ENCODE peak calls at places on chromosome 16, in ten cellular contexts. One of them, this sample, is unnamed.

GRCh38 chr16:77971306-77972131 is 50.8 kb upstream of the CLEC3A start:
- DNase-seq in uterus: peak; percentile 57
- DNase-seq in nephron progenitor cell: peak; percentile 90
- DNase-seq in NCI-H2029 treated with DMSO at 0.1 percent for 48 hours: peak; percentile 50
- DNase-seq in choroid plexus epithelial cell: peak; percentile 85
- DNase-seq in CD4-positive, alpha-beta T cell: peak; percentile 80
- DNase-seq in WERI-Rb-1: peak; percentile 83
- DNase-seq in GM23248: peak; percentile 85
- DNase-seq in anterior cingulate cortex: peak; percentile 62
- DNase-seq in activated CD8-positive, alpha-beta memory T cell treated with anti-CD3 and anti-CD28 coated beads for 48 hours: peak; percentile 53
- DNase-seq in this sample: peak; percentile 77

GRCh38 chr16:17887963-17888362 is 417.2 kb upstream of the XYLT1 start:
- DNase-seq in nephron progenitor cell: no peak
- DNase-seq in uterus: no peak
- DNase-seq in NCI-H2029 treated with DMSO at 0.1 percent for 48 hours: no peak
- DNase-seq in GM23248: peak; percentile 28
- DNase-seq in WERI-Rb-1: no peak
- DNase-seq in activated CD8-positive, alpha-beta memory T cell treated with anti-CD3 and anti-CD28 coated beads for 48 hours: no peak
- DNase-seq in CD4-positive, alpha-beta T cell: no peak
- DNase-seq in anterior cingulate cortex: no peak
- DNase-seq in choroid plexus epithelial cell: no peak
- DNase-seq in this sample: no peak

GRCh38 chr16:1333149-1333812 is at the start of gene BAIAP3:
- DNase-seq in activated CD8-positive, alpha-beta memory T cell treated with anti-CD3 and anti-CD28 coated beads for 48 hours: no peak
- DNase-seq in choroid plexus epithelial cell: peak; percentile 24
- DNase-seq in NCI-H2029 treated with DMSO at 0.1 percent for 48 hours: no peak
- DNase-seq in GM23248: peak; percentile 75
- DNase-seq in uterus: no peak
- DNase-seq in nephron progenitor cell: peak; percentile 77
- DNase-seq in CD4-positive, alpha-beta T cell: peak; percentile 60
- DNase-seq in WERI-Rb-1: no peak
- DNase-seq in anterior cingulate cortex: peak; percentile 31
- DNase-seq in this sample: no peak

GRCh38 chr16:12661656-12662172 is 142.0 kb downstream of the CPPED1 start:
- DNase-seq in NCI-H2029 treated with DMSO at 0.1 percent for 48 hours: no peak
- DNase-seq in GM23248: peak; percentile 44
- DNase-seq in anterior cingulate cortex: no peak
- DNase-seq in CD4-positive, alpha-beta T cell: no peak
- DNase-seq in choroid plexus epithelial cell: peak; percentile 26
- DNase-seq in WERI-Rb-1: peak; percentile 89
- DNase-seq in uterus: no peak
- DNase-seq in nephron progenitor cell: peak; percentile 84
- DNase-seq in activated CD8-positive, alpha-beta memory T cell treated with anti-CD3 and anti-CD28 coated beads for 48 hours: no peak
- DNase-seq in this sample: peak; percentile 93

GRCh38 chr16:56269824-56270684 is 78.8 kb downstream of the GNAO1 start:
- DNase-seq in choroid plexus epithelial cell: peak; percentile 72
- DNase-seq in uterus: no peak
- DNase-seq in GM23248: peak; percentile 67
- DNase-seq in NCI-H2029 treated with DMSO at 0.1 percent for 48 hours: peak; percentile 28
- DNase-seq in WERI-Rb-1: peak; percentile 30
- DNase-seq in CD4-positive, alpha-beta T cell: no peak
- DNase-seq in activated CD8-positive, alpha-beta memory T cell treated with anti-CD3 and anti-CD28 coated beads for 48 hours: no peak
- DNase-seq in nephron progenitor cell: peak; percentile 25
- DNase-seq in anterior cingulate cortex: peak; percentile 56
- DNase-seq in this sample: no peak

GRCh38 chr16:85173077-85173980 is 61.1 kb upstream of the CIBAR2 start:
- DNase-seq in activated CD8-positive, alpha-beta memory T cell treated with anti-CD3 and anti-CD28 coated beads for 48 hours: no peak
- DNase-seq in CD4-positive, alpha-beta T cell: no peak
- DNase-seq in choroid plexus epithelial cell: peak; percentile 85
- DNase-seq in WERI-Rb-1: peak; percentile 42
- DNase-seq in uterus: no peak
- DNase-seq in NCI-H2029 treated with DMSO at 0.1 percent for 48 hours: no peak
- DNase-seq in anterior cingulate cortex: no peak
- DNase-seq in nephron progenitor cell: no peak
- DNase-seq in GM23248: peak; percentile 98
- DNase-seq in this sample: peak; percentile 44

GRCh38 chr16:50297301-50298074 is 31.1 kb downstream of the ADCY7 start:
- DNase-seq in choroid plexus epithelial cell: no peak
- DNase-seq in anterior cingulate cortex: no peak
- DNase-seq in uterus: no peak
- DNase-seq in WERI-Rb-1: peak; percentile 97
- DNase-seq in NCI-H2029 treated with DMSO at 0.1 percent for 48 hours: no peak
- DNase-seq in nephron progenitor cell: no peak
- DNase-seq in CD4-positive, alpha-beta T cell: no peak
- DNase-seq in GM23248: no peak
- DNase-seq in activated CD8-positive, alpha-beta memory T cell treated with anti-CD3 and anti-CD28 coated beads for 48 hours: no peak
- DNase-seq in this sample: peak; percentile 97

GRCh38 chr16:83336630-83337029 is 471.1 kb upstream of the HSBP1 start:
- DNase-seq in anterior cingulate cortex: no peak
- DNase-seq in choroid plexus epithelial cell: peak; percentile 94
- DNase-seq in CD4-positive, alpha-beta T cell: no peak
- DNase-seq in uterus: no peak
- DNase-seq in GM23248: peak; percentile 82
- DNase-seq in nephron progenitor cell: no peak
- DNase-seq in activated CD8-positive, alpha-beta memory T cell treated with anti-CD3 and anti-CD28 coated beads for 48 hours: no peak
- DNase-seq in WERI-Rb-1: no peak
- DNase-seq in NCI-H2029 treated with DMSO at 0.1 percent for 48 hours: no peak
- DNase-seq in this sample: no peak

GRCh38 chr16:4372578-4373355 is 1.1 kb downstream of the VASN start:
- DNase-seq in uterus: peak; percentile 69
- DNase-seq in activated CD8-positive, alpha-beta memory T cell treated with anti-CD3 and anti-CD28 coated beads for 48 hours: no peak
- DNase-seq in anterior cingulate cortex: peak; percentile 41
- DNase-seq in NCI-H2029 treated with DMSO at 0.1 percent for 48 hours: peak; percentile 62
- DNase-seq in GM23248: peak; percentile 95
- DNase-seq in choroid plexus epithelial cell: no peak
- DNase-seq in WERI-Rb-1: no peak
- DNase-seq in CD4-positive, alpha-beta T cell: no peak
- DNase-seq in nephron progenitor cell: no peak
- DNase-seq in this sample: peak; percentile 56

GRCh38 chr16:51095890-51096626 is 55.0 kb downstream of the SALL1 start:
- DNase-seq in GM23248: no peak
- DNase-seq in WERI-Rb-1: no peak
- DNase-seq in choroid plexus epithelial cell: no peak
- DNase-seq in uterus: no peak
- DNase-seq in anterior cingulate cortex: no peak
- DNase-seq in NCI-H2029 treated with DMSO at 0.1 percent for 48 hours: no peak
- DNase-seq in activated CD8-positive, alpha-beta memory T cell treated with anti-CD3 and anti-CD28 coated beads for 48 hours: no peak
- DNase-seq in CD4-positive, alpha-beta T cell: no peak
- DNase-seq in nephron progenitor cell: no peak
- DNase-seq in this sample: no peak

GRCh38 chr16:19119564-19119963 is 5.8 kb downstream of the ITPRIPL2 start:
- DNase-seq in CD4-positive, alpha-beta T cell: no peak
- DNase-seq in anterior cingulate cortex: no peak
- DNase-seq in activated CD8-positive, alpha-beta memory T cell treated with anti-CD3 and anti-CD28 coated beads for 48 hours: no peak
- DNase-seq in nephron progenitor cell: no peak
- DNase-seq in WERI-Rb-1: no peak
- DNase-seq in choroid plexus epithelial cell: peak; percentile 90
- DNase-seq in NCI-H2029 treated with DMSO at 0.1 percent for 48 hours: no peak
- DNase-seq in uterus: no peak
- DNase-seq in GM23248: peak; percentile 94
- DNase-seq in this sample: no peak

GRCh38 chr16:47713225-47713595 is 252.1 kb downstream of the PHKB start:
- DNase-seq in anterior cingulate cortex: no peak
- DNase-seq in uterus: no peak
- DNase-seq in choroid plexus epithelial cell: peak; percentile 58
- DNase-seq in WERI-Rb-1: no peak
- DNase-seq in NCI-H2029 treated with DMSO at 0.1 percent for 48 hours: no peak
- DNase-seq in CD4-positive, alpha-beta T cell: no peak
- DNase-seq in nephron progenitor cell: no peak
- DNase-seq in GM23248: peak; percentile 67
- DNase-seq in activated CD8-positive, alpha-beta memory T cell treated with anti-CD3 and anti-CD28 coated beads for 48 hours: no peak
- DNase-seq in this sample: no peak

GRCh38 chr16:27636453-27637200 is 86.7 kb downstream of the KATNIP start:
- DNase-seq in activated CD8-positive, alpha-beta memory T cell treated with anti-CD3 and anti-CD28 coated beads for 48 hours: no peak
- DNase-seq in NCI-H2029 treated with DMSO at 0.1 percent for 48 hours: no peak
- DNase-seq in nephron progenitor cell: no peak
- DNase-seq in WERI-Rb-1: peak; percentile 64
- DNase-seq in anterior cingulate cortex: no peak
- DNase-seq in choroid plexus epithelial cell: no peak
- DNase-seq in uterus: no peak
- DNase-seq in CD4-positive, alpha-beta T cell: no peak
- DNase-seq in GM23248: no peak
- DNase-seq in this sample: peak; percentile 97

GRCh38 chr16:27108826-27109665 is 42.3 kb downstream of the C16orf82 start:
- DNase-seq in WERI-Rb-1: no peak
- DNase-seq in GM23248: no peak
- DNase-seq in anterior cingulate cortex: no peak
- DNase-seq in NCI-H2029 treated with DMSO at 0.1 percent for 48 hours: no peak
- DNase-seq in nephron progenitor cell: no peak
- DNase-seq in CD4-positive, alpha-beta T cell: no peak
- DNase-seq in activated CD8-positive, alpha-beta memory T cell treated with anti-CD3 and anti-CD28 coated beads for 48 hours: no peak
- DNase-seq in uterus: no peak
- DNase-seq in choroid plexus epithelial cell: no peak
- DNase-seq in this sample: no peak

GRCh38 chr16:87765473-87765775 is 362 bp downstream of the KLHDC4 start:
- DNase-seq in anterior cingulate cortex: no peak
- DNase-seq in choroid plexus epithelial cell: no peak
- DNase-seq in WERI-Rb-1: no peak
- DNase-seq in NCI-H2029 treated with DMSO at 0.1 percent for 48 hours: no peak
- DNase-seq in GM23248: peak; percentile 38
- DNase-seq in activated CD8-positive, alpha-beta memory T cell treated with anti-CD3 and anti-CD28 coated beads for 48 hours: no peak
- DNase-seq in uterus: no peak
- DNase-seq in nephron progenitor cell: no peak
- DNase-seq in CD4-positive, alpha-beta T cell: peak; percentile 46
- DNase-seq in this sample: no peak

GRCh38 chr16:11356573-11357331 is 11.5 kb downstream of the RMI2 start:
- DNase-seq in uterus: peak; percentile 64
- DNase-seq in NCI-H2029 treated with DMSO at 0.1 percent for 48 hours: no peak
- DNase-seq in CD4-positive, alpha-beta T cell: peak; percentile 64
- DNase-seq in GM23248: peak; percentile 77
- DNase-seq in anterior cingulate cortex: peak; percentile 22
- DNase-seq in choroid plexus epithelial cell: peak; percentile 70
- DNase-seq in WERI-Rb-1: peak; percentile 76
- DNase-seq in nephron progenitor cell: peak; percentile 70
- DNase-seq in activated CD8-positive, alpha-beta memory T cell treated with anti-CD3 and anti-CD28 coated beads for 48 hours: no peak
- DNase-seq in this sample: peak; percentile 59

GRCh38 chr16:3173892-3174617 is 13.9 kb upstream of the OR1F1 start:
- DNase-seq in CD4-positive, alpha-beta T cell: no peak
- DNase-seq in GM23248: peak; percentile 22
- DNase-seq in nephron progenitor cell: peak; percentile 74
- DNase-seq in anterior cingulate cortex: no peak
- DNase-seq in choroid plexus epithelial cell: no peak
- DNase-seq in activated CD8-positive, alpha-beta memory T cell treated with anti-CD3 and anti-CD28 coated beads for 48 hours: no peak
- DNase-seq in NCI-H2029 treated with DMSO at 0.1 percent for 48 hours: no peak
- DNase-seq in uterus: no peak
- DNase-seq in WERI-Rb-1: peak; percentile 87
- DNase-seq in this sample: no peak

GRCh38 chr16:57941016-57941656 is 29.8 kb downstream of the CNGB1 start:
- DNase-seq in GM23248: peak; percentile 67
- DNase-seq in uterus: no peak
- DNase-seq in NCI-H2029 treated with DMSO at 0.1 percent for 48 hours: peak; percentile 1
- DNase-seq in activated CD8-positive, alpha-beta memory T cell treated with anti-CD3 and anti-CD28 coated beads for 48 hours: no peak
- DNase-seq in WERI-Rb-1: no peak
- DNase-seq in nephron progenitor cell: no peak
- DNase-seq in anterior cingulate cortex: peak; percentile 46
- DNase-seq in choroid plexus epithelial cell: no peak
- DNase-seq in CD4-positive, alpha-beta T cell: no peak
- DNase-seq in this sample: no peak

GRCh38 chr16:56265184-56265583 is 73.9 kb downstream of the GNAO1 start:
- DNase-seq in CD4-positive, alpha-beta T cell: no peak
- DNase-seq in GM23248: no peak
- DNase-seq in anterior cingulate cortex: no peak
- DNase-seq in WERI-Rb-1: no peak
- DNase-seq in choroid plexus epithelial cell: no peak
- DNase-seq in uterus: no peak
- DNase-seq in activated CD8-positive, alpha-beta memory T cell treated with anti-CD3 and anti-CD28 coated beads for 48 hours: no peak
- DNase-seq in nephron progenitor cell: no peak
- DNase-seq in NCI-H2029 treated with DMSO at 0.1 percent for 48 hours: no peak
- DNase-seq in this sample: no peak

GRCh38 chr16:11624645-11625607 is 38.2 kb upstream of the LITAF start:
- DNase-seq in activated CD8-positive, alpha-beta memory T cell treated with anti-CD3 and anti-CD28 coated beads for 48 hours: no peak
- DNase-seq in choroid plexus epithelial cell: no peak
- DNase-seq in anterior cingulate cortex: no peak
- DNase-seq in GM23248: peak; percentile 58
- DNase-seq in uterus: no peak
- DNase-seq in NCI-H2029 treated with DMSO at 0.1 percent for 48 hours: no peak
- DNase-seq in WERI-Rb-1: no peak
- DNase-seq in CD4-positive, alpha-beta T cell: no peak
- DNase-seq in nephron progenitor cell: no peak
- DNase-seq in this sample: no peak

GRCh38 chr16:66606000-66606751 is 1.7 kb downstream of the CMTM3 start:
- DNase-seq in anterior cingulate cortex: no peak
- DNase-seq in WERI-Rb-1: peak; percentile 82
- DNase-seq in nephron progenitor cell: no peak
- DNase-seq in NCI-H2029 treated with DMSO at 0.1 percent for 48 hours: no peak
- DNase-seq in uterus: no peak
- DNase-seq in choroid plexus epithelial cell: no peak
- DNase-seq in CD4-positive, alpha-beta T cell: no peak
- DNase-seq in activated CD8-positive, alpha-beta memory T cell treated with anti-CD3 and anti-CD28 coated beads for 48 hours: no peak
- DNase-seq in GM23248: no peak
- DNase-seq in this sample: peak; percentile 27

GRCh38 chr16:49111351-49111750 is 170.3 kb downstream of the CBLN1 start:
- DNase-seq in NCI-H2029 treated with DMSO at 0.1 percent for 48 hours: no peak
- DNase-seq in WERI-Rb-1: no peak
- DNase-seq in nephron progenitor cell: no peak
- DNase-seq in choroid plexus epithelial cell: no peak
- DNase-seq in CD4-positive, alpha-beta T cell: no peak
- DNase-seq in activated CD8-positive, alpha-beta memory T cell treated with anti-CD3 and anti-CD28 coated beads for 48 hours: no peak
- DNase-seq in GM23248: no peak
- DNase-seq in uterus: no peak
- DNase-seq in anterior cingulate cortex: no peak
- DNase-seq in this sample: no peak

GRCh38 chr16:66265556-66266133 is 100.8 kb upstream of the CDH5 start:
- DNase-seq in uterus: no peak
- DNase-seq in nephron progenitor cell: no peak
- DNase-seq in anterior cingulate cortex: no peak
- DNase-seq in WERI-Rb-1: peak; percentile 61
- DNase-seq in GM23248: no peak
- DNase-seq in activated CD8-positive, alpha-beta memory T cell treated with anti-CD3 and anti-CD28 coated beads for 48 hours: no peak
- DNase-seq in CD4-positive, alpha-beta T cell: peak; percentile 2
- DNase-seq in NCI-H2029 treated with DMSO at 0.1 percent for 48 hours: no peak
- DNase-seq in choroid plexus epithelial cell: no peak
- DNase-seq in this sample: no peak

GRCh38 chr16:17965131-17965530 is 371.4 kb downstream of the NPIPA8 start:
- DNase-seq in GM23248: no peak
- DNase-seq in WERI-Rb-1: no peak
- DNase-seq in activated CD8-positive, alpha-beta memory T cell treated with anti-CD3 and anti-CD28 coated beads for 48 hours: no peak
- DNase-seq in NCI-H2029 treated with DMSO at 0.1 percent for 48 hours: no peak
- DNase-seq in anterior cingulate cortex: no peak
- DNase-seq in CD4-positive, alpha-beta T cell: no peak
- DNase-seq in choroid plexus epithelial cell: no peak
- DNase-seq in nephron progenitor cell: no peak
- DNase-seq in uterus: no peak
- DNase-seq in this sample: no peak

GRCh38 chr16:17532338-17532995 is 61.7 kb upstream of the XYLT1 start:
- DNase-seq in uterus: no peak
- DNase-seq in choroid plexus epithelial cell: no peak
- DNase-seq in anterior cingulate cortex: no peak
- DNase-seq in CD4-positive, alpha-beta T cell: no peak
- DNase-seq in GM23248: no peak
- DNase-seq in WERI-Rb-1: no peak
- DNase-seq in activated CD8-positive, alpha-beta memory T cell treated with anti-CD3 and anti-CD28 coated beads for 48 hours: no peak
- DNase-seq in nephron progenitor cell: no peak
- DNase-seq in NCI-H2029 treated with DMSO at 0.1 percent for 48 hours: no peak
- DNase-seq in this sample: no peak

GRCh38 chr16:30896203-30896889 is at the start of gene CTF1:
- DNase-seq in uterus: peak; percentile 90
- DNase-seq in CD4-positive, alpha-beta T cell: no peak
- DNase-seq in activated CD8-positive, alpha-beta memory T cell treated with anti-CD3 and anti-CD28 coated beads for 48 hours: no peak
- DNase-seq in GM23248: peak; percentile 85
- DNase-seq in NCI-H2029 treated with DMSO at 0.1 percent for 48 hours: peak; percentile 34
- DNase-seq in anterior cingulate cortex: no peak
- DNase-seq in choroid plexus epithelial cell: peak; percentile 82
- DNase-seq in WERI-Rb-1: no peak
- DNase-seq in nephron progenitor cell: peak; percentile 76
- DNase-seq in this sample: no peak